ENCODE peak calls at places on chromosomes 16 and 17, in ten cellular contexts. Y is T-helper 17 cell; W is NCI-H1092; N is stimulated activated CD8-positive, alpha-beta memory T cell treated with anti-CD3 and anti-CD28 coated beads, Interleukin-2, amount 100 ng/mL, for 48 hours; D is OCI-M1; V is NCI-H1105 treated with DMSO at 0.1 percent for 48 hours; K is omental fat pad; A is endothelial cell; X is Kasumi-1; L is GM19239. S is an unnamed sample.

GRCh38 chr17:27633312-27634025 is 2.5 kb downstream of the LGALS9 start:
- DNase-seq in K (no peak), L (no peak), X (no peak), Y (no peak), D (peak; percentile 87), N (no peak), W (no peak), V (no peak), A (no peak), S (no peak)

GRCh38 chr16:8887438-8887765 is 5.3 kb downstream of the LITAFD start:
- DNase-seq in D (no peak), L (no peak), N (no peak), Y (no peak), A (no peak), K (no peak), V (no peak), X (no peak), W (no peak), S (no peak)

GRCh38 chr16:27498916-27499658 is 50.6 kb downstream of the GTF3C1 start:
- DNase-seq in X (no peak), W (no peak), V (no peak), A (no peak), Y (no peak), K (no peak), N (no peak), D (no peak), L (no peak), S (no peak)

GRCh38 chr17:16281351-16281750 is 64.3 kb downstream of the PIGL start:
- DNase-seq in D (no peak), X (no peak), N (no peak), K (no peak), A (no peak), V (no peak), L (no peak), W (no peak), Y (no peak), S (no peak)

GRCh38 chr16:50902457-50902856 is 160.6 kb downstream of the CYLD start:
- DNase-seq in N (no peak), D (peak; percentile 9), K (no peak), A (no peak), X (no peak), Y (no peak), V (no peak), W (no peak), L (no peak), S (no peak)

GRCh38 chr17:64001763-64002529 is 3.8 kb downstream of the PRR29 start:
- DNase-seq in N (no peak), A (no peak), X (peak; percentile 19), K (peak; percentile 27), V (no peak), L (no peak), Y (no peak), D (no peak), W (no peak), S (no peak)

GRCh38 chr17:81832608-81833159 is 407 bp downstream of the MCRIP1 start:
- DNase-seq in X (no peak), W (no peak), A (no peak), N (peak; percentile 36), L (no peak), D (peak; percentile 73), Y (no peak), K (no peak), V (no peak), S (no peak)

GRCh38 chr16:21584817-21585216 is 14.6 kb upstream of the METTL9 start:
- DNase-seq in A (no peak), X (no peak), N (no peak), L (no peak), Y (no peak), D (no peak), W (no peak), K (no peak), V (no peak), S (no peak)

GRCh38 chr16:71296584-71297133 is 7.5 kb upstream of the CMTR2 start:
- DNase-seq in N (no peak), L (no peak), K (no peak), A (no peak), V (no peak), D (peak; percentile 19), X (no peak), W (no peak), Y (no peak), S (no peak)

GRCh38 chr17:1894753-1895339 is 65.0 kb downstream of the RPA1 start:
- DNase-seq in K (no peak), V (no peak), N (no peak), Y (no peak), D (no peak), X (no peak), A (no peak), W (no peak), L (no peak), S (no peak)

GRCh38 chr17:2390199-2390880 is 10.5 kb downstream of the MNT start:
- DNase-seq in Y (no peak), N (no peak), L (no peak), V (no peak), K (no peak), W (no peak), X (no peak), A (no peak), D (no peak), S (no peak)

GRCh38 chr16:54273566-54273965 is 13.0 kb downstream of the IRX3 start:
- DNase-seq in N (no peak), A (no peak), K (no peak), D (no peak), X (no peak), Y (no peak), L (no peak), V (no peak), W (no peak), S (no peak)

GRCh38 chr17:30908717-30909420 is 2.8 kb upstream of the TEFM start:
- DNase-seq in D (peak; percentile 10), A (no peak), V (no peak), X (no peak), Y (no peak), K (no peak), N (no peak), W (no peak), L (no peak), S (no peak)

GRCh38 chr16:11256657-11257130 is 690 bp upstream of the SOCS1 start:
- DNase-seq in X (no peak), K (no peak), D (peak; percentile 82), Y (peak; percentile 34), A (peak; percentile 56), N (peak; percentile 57), L (no peak), W (no peak), V (no peak), S (peak; percentile 29)

GRCh38 chr16:81035975-81036750 is 521 bp downstream of the ATMIN start:
- DNase-seq in V (no peak), D (peak; percentile 44), L (peak; percentile 57), Y (no peak), A (peak; percentile 50), N (peak; percentile 12), W (peak; percentile 23), K (no peak), X (peak; percentile 11), S (peak; percentile 7)

GRCh38 chr17:78231991-78232759 is 744 bp downstream of the TMEM235 start:
- DNase-seq in L (no peak), N (no peak), D (no peak), V (no peak), A (peak; percentile 51), W (no peak), X (no peak), K (no peak), Y (no peak), S (no peak)

GRCh38 chr17:80177986-80178590 is 8.3 kb downstream of the CARD14 start:
- DNase-seq in X (no peak), K (no peak), N (no peak), V (no peak), L (no peak), W (no peak), D (no peak), Y (no peak), A (no peak), S (no peak)

GRCh38 chr16:85613609-85614337 is 651 bp downstream of the GSE1 start:
- DNase-seq in L (no peak), D (peak; percentile 85), K (no peak), N (no peak), W (peak; percentile 49), A (peak; percentile 54), Y (no peak), V (peak; percentile 38), X (no peak), S (peak; percentile 42)

GRCh38 chr16:87657621-87658192 is 55.4 kb downstream of the JPH3 start:
- DNase-seq in V (no peak), L (no peak), D (no peak), A (no peak), N (no peak), X (no peak), Y (no peak), K (no peak), W (no peak), S (no peak)

GRCh38 chr16:54466233-54466632 is 179.6 kb upstream of the IRX3 start:
- DNase-seq in V (peak; percentile 17), D (no peak), W (peak; percentile 85), Y (no peak), L (no peak), K (no peak), X (no peak), N (no peak), A (no peak), S (no peak)

GRCh38 chr17:79053251-79053925 is 21.2 kb upstream of the ENGASE start:
- DNase-seq in V (no peak), Y (no peak), W (no peak), X (no peak), K (no peak), D (no peak), L (no peak), N (no peak), A (no peak), S (no peak)

GRCh38 chr17:9037741-9038140 is 16.4 kb downstream of the NTN1 start:
- DNase-seq in A (no peak), D (peak; percentile 79), K (no peak), Y (no peak), W (no peak), V (no peak), X (peak; percentile 88), L (no peak), N (no peak), S (no peak)

GRCh38 chr16:88487920-88488842 is 35.1 kb downstream of the ZFPM1 start:
- DNase-seq in A (no peak), W (no peak), K (no peak), D (no peak), X (no peak), N (no peak), V (no peak), Y (no peak), L (no peak), S (no peak)

GRCh38 chr17:4891405-4892062 is 7.8 kb upstream of the C17orf107 start:
- DNase-seq in X (no peak), V (no peak), K (no peak), L (no peak), N (no peak), D (no peak), Y (no peak), A (no peak), W (no peak), S (no peak)

GRCh38 chr16:83969771-83970429 is 1.9 kb downstream of the NECAB2 start:
- DNase-seq in W (no peak), N (no peak), Y (no peak), L (no peak), A (no peak), X (no peak), D (no peak), K (no peak), V (no peak), S (no peak)

GRCh38 chr16:58249780-58250478 is 44.9 kb downstream of the PRSS54 start:
- DNase-seq in A (peak; percentile 85), N (peak; percentile 72), X (peak; percentile 72), Y (peak; percentile 85), K (peak; percentile 62), D (peak; percentile 80), L (peak; percentile 86), V (peak; percentile 62), W (peak; percentile 68), S (peak; percentile 74)

GRCh38 chr17:78378225-78379133 is at the start of gene PGS1:
- DNase-seq in D (peak; percentile 80), V (peak; percentile 51), L (no peak), A (peak; percentile 83), K (no peak), X (peak; percentile 73), W (peak; percentile 50), N (peak; percentile 77), Y (peak; percentile 72), S (peak; percentile 65)

GRCh38 chr17:82014432-82014831 is 8.2 kb downstream of the CENPX start:
- DNase-seq in X (no peak), W (no peak), V (no peak), N (no peak), D (no peak), L (no peak), A (no peak), Y (no peak), K (no peak), S (no peak)

S was measured in prostate gland.